ENCODE peak calls at places on chromosomes 4 and X, in five cellular contexts. S, G, U, Z and D are unnamed samples.

GRCh38 chr4:129428454-129428853 is 332.5 kb downstream of the C4orf33 start:
- DNase-seq in S (no peak), G (no peak), U (no peak), Z (no peak), D (no peak)

GRCh38 chr4:184409911-184410692 is 64.2 kb downstream of the IRF2 start:
- DNase-seq in S (no peak), G (no peak), U (no peak), Z (no peak), D (no peak)

GRCh38 chr4:26323807-26324206 is 3.0 kb downstream of the RBPJ start:
- DNase-seq in S (no peak), G (peak), U (no peak), Z (no peak), D (peak)

GRCh38 chrX:108020631-108021030 is 24.2 kb upstream of the VSIG1 start:
- DNase-seq in S (no peak), G (peak), U (no peak), Z (peak), D (peak)

GRCh38 chrX:69388526-69388925 is 115.6 kb upstream of the NALF2 start:
- DNase-seq in S (peak), G (no peak), U (peak), Z (no peak), D (no peak)

GRCh38 chr4:113760094-113760851 is 1.3 kb downstream of the CAMK2D start:
- DNase-seq in S (peak), G (peak), U (peak), Z (peak), D (peak)

GRCh38 chrX:123731258-123731986 is 1.4 kb downstream of the THOC2 start:
- DNase-seq in S (no peak), G (peak), U (no peak), Z (peak), D (peak)

GRCh38 chr4:111650146-111650545 is 495.1 kb upstream of the FAM241A start:
- DNase-seq in S (no peak), G (no peak), U (no peak), Z (no peak), D (no peak)

GRCh38 chr4:147854154-147854553 is 122.3 kb downstream of the ARHGAP10 start:
- DNase-seq in S (no peak), G (no peak), U (no peak), Z (no peak), D (no peak)

GRCh38 chrX:42797646-42798045 is 19.7 kb upstream of the PPP1R2C start:
- DNase-seq in S (peak), G (no peak), U (no peak), Z (no peak), D (no peak)

GRCh38 chr4:146029939-146030710 is 91.5 kb upstream of the ZNF827 start:
- DNase-seq in S (no peak), G (no peak), U (no peak), Z (no peak), D (peak)

GRCh38 chr4:24719615-24720014 is 75.8 kb upstream of the SOD3 start:
- DNase-seq in S (no peak), G (no peak), U (no peak), Z (no peak), D (no peak)
- TF ChIP-seq CTCF in S (no peak), G (no peak), U (no peak), Z (no peak), D (no peak)

GRCh38 chrX:143623657-143624056 is 12.2 kb downstream of the SLITRK4 start:
- DNase-seq in S (no peak), G (no peak), U (no peak), Z (no peak), D (no peak)
- H3K4me3 ChIP-seq in S (no peak), G (no peak), U (no peak), Z (no peak), D (no peak)

GRCh38 chr4:92304073-92304472 is 307 bp downstream of the GRID2 start:
- DNase-seq in S (no peak), G (no peak), U (no peak), Z (peak), D (no peak)

GRCh38 chr4:92303621-92304027 is at the start of gene GRID2:
- DNase-seq in S (no peak), G (peak), U (no peak), Z (peak), D (peak)

GRCh38 chr4:92304636-92305035 is 870 bp downstream of the GRID2 start:
- DNase-seq in S (no peak), G (peak), U (no peak), Z (peak), D (peak)

GRCh38 chr4:92299152-92299551 is 4.6 kb upstream of the GRID2 start:
- DNase-seq in S (no peak), G (peak), U (no peak), Z (no peak), D (peak)
- TF ChIP-seq CTCF in S (no peak), G (peak), U (no peak), Z (peak), D (peak)

GRCh38 chrX:88613338-88613737 is 133.7 kb upstream of the CPXCR1 start:
- DNase-seq in S (no peak), G (no peak), U (no peak), Z (peak), D (peak)
- H3K4me3 ChIP-seq in S (no peak), G (no peak), U (no peak), Z (no peak), D (no peak)

DNA sequence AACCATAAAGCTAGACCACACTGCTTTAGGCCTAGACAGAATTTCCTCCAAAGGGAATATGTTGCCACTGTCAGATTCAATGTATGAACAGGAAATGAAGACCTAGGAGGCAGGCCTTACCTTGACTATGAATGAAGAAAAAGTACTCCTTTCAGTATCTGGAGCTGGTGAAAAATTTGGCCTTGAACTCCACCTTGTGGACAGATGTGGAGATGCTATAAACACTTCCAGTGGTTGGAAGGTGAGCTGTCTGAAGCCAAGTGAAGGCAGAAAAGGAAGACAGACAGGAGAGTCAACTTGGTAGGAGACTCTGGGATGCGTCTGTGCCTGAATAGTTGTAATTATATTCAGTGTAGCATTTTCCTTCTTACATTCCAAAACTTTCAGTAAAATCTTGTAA is 17.2 kb downstream of the SPIN3 start:
- DNase-seq in S (peak), G (peak), U (no peak), Z (peak), D (peak)
- TF ChIP-seq CTCF in S (no peak), G (peak), U (peak), Z (peak), D (peak)

GRCh38 chrX:134236690-134237362 is at the start of gene CCDC160:
- DNase-seq in S (no peak), G (peak), U (peak), Z (peak), D (peak)
- H3K4me3 ChIP-seq in S (no peak), G (peak), U (peak), Z (peak), D (peak)